ENCODE peak calls at places on chromosome 9, in nine cellular contexts. H is aorta; X is effector memory CD4-positive, alpha-beta T cell; K is CD8-positive, alpha-beta memory T cell; O is BJ; Z is CD8-positive, alpha-beta T cell; D is uterus; V is GM23338; E is cardiac muscle cell. P is an unnamed sample.

GRCh38 chr9:101438523-101438922 is 2.9 kb upstream of the ALDOB start:
- DNase-seq in X (no peak), V (no peak), H (no peak), E (no peak), Z (no peak), D (no peak), O (no peak), K (no peak), P (no peak)

GRCh38 chr9:121985792-121986494 is 107.2 kb downstream of the TTLL11 start:
- DNase-seq in K (no peak), E (peak; percentile 79), O (no peak), H (peak; percentile 79), Z (no peak), X (no peak), V (peak; percentile 31), D (no peak), P (no peak)

GRCh38 chr9:70406446-70406862 is 8.0 kb downstream of the KLF9 start:
- DNase-seq in Z (peak; percentile 22), E (peak; percentile 71), V (peak; percentile 48), X (no peak), H (no peak), K (no peak), D (peak; percentile 57), O (no peak), P (no peak)

GRCh38 chr9:122360891-122361290 is 9.9 kb upstream of the PTGS1 start:
- DNase-seq in X (no peak), E (peak; percentile 45), H (peak; percentile 52), O (no peak), Z (no peak), V (no peak), K (no peak), D (no peak), P (no peak)

GRCh38 chr9:5185220-5185840 is at the start of gene INSL6:
- DNase-seq in E (no peak), D (no peak), K (no peak), V (peak; percentile 28), Z (no peak), X (no peak), O (no peak), H (peak; percentile 70), P (no peak)

GRCh38 chr9:116800885-116801284 is 113.8 kb downstream of the TRIM32 start:
- DNase-seq in O (no peak), E (peak; percentile 13), D (no peak), H (no peak), V (peak; percentile 80), X (no peak), K (no peak), Z (no peak), P (no peak)

GRCh38 chr9:15104826-15105420 is 194.7 kb upstream of the FREM1 start:
- DNase-seq in K (peak; percentile 3), Z (peak; percentile 32), V (peak; percentile 75), X (no peak), D (no peak), E (peak; percentile 46), H (no peak), O (no peak), P (peak; percentile 52)

GRCh38 chr9:23695572-23695971 is 130.5 kb downstream of the ELAVL2 start:
- DNase-seq in H (no peak), D (no peak), O (no peak), X (no peak), V (no peak), E (no peak), Z (no peak), K (no peak), P (no peak)

GRCh38 chr9:32251539-32251938 is 132.9 kb upstream of the ACO1 start:
- DNase-seq in E (peak; percentile 74), H (no peak), Z (peak; percentile 21), D (peak; percentile 17), X (no peak), K (no peak), O (no peak), V (peak; percentile 88), P (no peak)

GRCh38 chr9:82334286-82334685 is 345.7 kb downstream of the SPATA31D1 start:
- DNase-seq in Z (no peak), V (no peak), O (peak; percentile 19), E (peak; percentile 69), H (no peak), X (no peak), K (no peak), D (no peak), P (no peak)

GRCh38 chr9:72337286-72337685 is 27.7 kb downstream of the ZFAND5 start:
- DNase-seq in H (no peak), K (no peak), X (no peak), O (no peak), Z (no peak), V (no peak), E (no peak), D (no peak), P (no peak)

GRCh38 chr9:124852121-124852828 is 985 bp upstream of the WDR38 start:
- DNase-seq in X (no peak), O (no peak), D (no peak), Z (no peak), E (no peak), K (no peak), V (no peak), H (no peak), P (no peak)

GRCh38 chr9:136765041-136765440 is 723 bp upstream of the LCN15 start:
- DNase-seq in E (no peak), H (no peak), X (no peak), K (no peak), V (no peak), Z (no peak), O (no peak), D (no peak), P (peak; percentile 32)

GRCh38 chr9:2229109-2229733 is 214.1 kb downstream of the SMARCA2 start:
- DNase-seq in O (no peak), D (no peak), H (no peak), E (no peak), X (no peak), Z (no peak), V (no peak), K (no peak), P (no peak)

GRCh38 chr9:119004618-119004990 is 364.6 kb downstream of the BRINP1 start:
- DNase-seq in K (no peak), D (peak; percentile 34), E (peak; percentile 3), Z (no peak), V (no peak), X (no peak), H (peak; percentile 76), O (peak; percentile 42), P (no peak)

GRCh38 chr9:108040783-108041182 is 551.2 kb upstream of the KLF4 start:
- DNase-seq in K (no peak), Z (no peak), V (no peak), H (no peak), D (no peak), O (no peak), X (no peak), E (no peak), P (no peak)

GRCh38 chr9:133928248-133928764 is 63.8 kb downstream of the VAV2 start:
- DNase-seq in X (no peak), K (no peak), E (no peak), H (no peak), V (no peak), O (no peak), D (no peak), Z (no peak), P (no peak)

GRCh38 chr9:38039090-38039906 is 29.7 kb downstream of the SHB start:
- DNase-seq in K (no peak), D (no peak), Z (no peak), E (peak; percentile 82), O (no peak), H (no peak), X (no peak), V (no peak), P (no peak)

GRCh38 chr9:137456061-137456863 is 2.9 kb downstream of the NSMF start:
- DNase-seq in E (peak; percentile 27), H (peak; percentile 70), V (no peak), K (peak; percentile 0), Z (peak; percentile 3), O (no peak), D (no peak), X (no peak), P (no peak)

GRCh38 chr9:122173670-122174069 is 14.0 kb downstream of the MORN5 start:
- DNase-seq in K (no peak), O (no peak), X (no peak), V (no peak), Z (no peak), D (no peak), H (no peak), E (no peak), P (no peak)

DNA sequence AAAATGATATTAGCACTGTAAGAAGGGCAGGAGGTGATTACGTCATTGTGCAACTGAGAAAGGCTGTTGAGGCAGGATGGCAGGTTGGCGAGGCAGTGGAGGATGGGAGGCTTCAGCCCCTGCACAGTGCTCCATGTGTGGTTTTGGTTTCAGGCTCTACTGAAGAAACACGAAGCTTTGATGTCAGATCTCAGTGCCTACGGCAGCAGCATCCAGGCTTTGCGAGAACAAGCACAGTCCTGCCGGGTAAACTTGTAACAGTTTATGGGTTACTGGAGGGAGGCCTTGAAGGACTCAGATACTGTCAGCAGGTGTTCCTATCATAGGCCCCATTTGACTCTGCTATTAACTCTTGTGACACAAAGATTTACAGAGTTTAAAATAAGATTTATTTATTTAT is 35.1 kb downstream of the SPTAN1 start:
- DNase-seq in E (no peak), K (no peak), X (no peak), V (no peak), O (no peak), H (no peak), D (no peak), Z (peak; percentile 28), P (peak; percentile 39)
- H3K36me3 ChIP-seq in E (peaks cover 78% of the 10 kb centered on the region), K (peaks cover 64% of the 10 kb centered on the region), X (peaks cover 88% of the 10 kb centered on the region), V (peaks cover 75% of the 10 kb centered on the region), O (peaks cover 49% of the 10 kb centered on the region), H (peaks cover 28% of the 10 kb centered on the region), D (no peaks in the 10 kb centered on the region), Z (peaks cover 69% of the 10 kb centered on the region), P (peaks cover 78% of the 10 kb centered on the region)

GRCh38 chr9:98907055-98907454 is 36.7 kb upstream of the COL15A1 start:
- DNase-seq in K (no peak), X (no peak), Z (no peak), O (no peak), V (no peak), E (no peak), D (no peak), H (no peak), P (no peak)
- H3K27me3 ChIP-seq in K (no peaks in the 10 kb centered on the region), X (no peaks in the 10 kb centered on the region), Z (no peaks in the 10 kb centered on the region), O (peaks cover 1% of the 10 kb centered on the region), V (no peaks in the 10 kb centered on the region), E (no peaks in the 10 kb centered on the region), D (no peaks in the 10 kb centered on the region), H (no peaks in the 10 kb centered on the region), P (no peaks in the 10 kb centered on the region)

DNA sequence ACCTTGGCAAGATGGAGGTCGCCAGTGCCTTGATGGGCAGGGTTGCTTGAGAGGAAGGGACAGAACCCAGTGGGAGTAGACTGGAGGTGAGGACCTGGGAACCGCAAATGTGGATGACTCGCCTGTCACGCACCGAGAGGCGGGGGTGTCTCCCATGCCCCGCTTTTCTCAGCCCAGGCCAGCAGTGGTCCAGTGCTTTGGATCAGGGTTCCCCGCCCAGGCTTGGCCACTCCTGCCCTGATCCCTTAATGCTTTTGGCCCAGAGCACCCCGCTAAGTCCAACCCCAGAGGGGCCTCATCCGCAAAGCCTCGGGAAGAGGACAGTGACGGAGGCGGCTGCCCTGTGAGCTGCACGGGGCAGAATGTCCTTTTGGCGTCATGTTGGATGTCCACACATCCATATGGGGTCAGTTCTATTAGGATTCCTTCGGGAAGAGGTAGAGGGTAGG is 2.4 kb downstream of the MRPS2 start:
- DNase-seq in E (no peak), D (no peak), V (no peak), Z (no peak), H (peak; percentile 68), O (no peak), X (no peak), K (no peak), P (no peak)
- H3K36me3 ChIP-seq in E (peaks cover 11% of the 10 kb centered on the region), D (no peaks in the 10 kb centered on the region), V (peaks cover 9% of the 10 kb centered on the region), Z (peaks cover 8% of the 10 kb centered on the region), H (peaks cover 5% of the 10 kb centered on the region), O (peaks cover 30% of the 10 kb centered on the region), X (peaks cover 20% of the 10 kb centered on the region), K (peaks cover 18% of the 10 kb centered on the region), P (peaks cover 23% of the 10 kb centered on the region)

GRCh38 chr9:132168851-132169250 is 7.0 kb downstream of the NTNG2 start:
- DNase-seq in H (no peak), E (no peak), Z (no peak), V (no peak), X (no peak), K (no peak), D (no peak), O (no peak), P (no peak)
- H3K27me3 ChIP-seq in H (no peaks in the 10 kb centered on the region), E (peaks cover 45% of the 10 kb centered on the region), Z (peaks cover 2% of the 10 kb centered on the region), V (peaks cover 27% of the 10 kb centered on the region), X (peaks cover 27% of the 10 kb centered on the region), K (peaks cover 10% of the 10 kb centered on the region), D (peaks cover 30% of the 10 kb centered on the region), O (peaks cover 29% of the 10 kb centered on the region), P (peaks cover 11% of the 10 kb centered on the region)